ENCODE peak calls at places on chromosomes 13 and 19, in seven cellular contexts. V is astrocyte of the spinal cord, E is uterus, J is stomach, K is ovary, N is HFF-Myc, C is adrenal gland. H is an unnamed sample.

GRCh38 chr19:55042344-55042678 is 4.2 kb upstream of the GP6 start:
- DNase-seq in V (no peak), E (no peak), J (no peak), K (no peak), N (no peak), C (no peak), H (no peak)

GRCh38 chr19:6564393-6564792 is 26.6 kb downstream of the CD70 start:
- DNase-seq in V (peak), E (no peak), J (no peak), K (no peak), N (no peak), C (no peak), H (no peak)

GRCh38 chr19:52206481-52206880 is 16.6 kb downstream of the PPP2R1A start:
- DNase-seq in V (no peak), E (no peak), J (no peak), K (no peak), N (no peak), C (peak), H (no peak)

GRCh38 chr13:111568290-111568689 is 247.8 kb downstream of the TEX29 start:
- DNase-seq in V (no peak), E (no peak), J (no peak), K (no peak), N (no peak), C (no peak), H (no peak)

GRCh38 chr19:9939301-9939913 is 3.1 kb upstream of the OLFM2 start:
- DNase-seq in V (no peak), E (no peak), J (no peak), K (no peak), N (no peak), C (no peak), H (no peak)

GRCh38 chr19:55254625-55254977 is 4.2 kb downstream of the PPP6R1 start:
- DNase-seq in V (no peak), E (no peak), J (no peak), K (no peak), N (no peak), C (no peak), H (no peak)

GRCh38 chr19:13149628-13150186 is 468 bp downstream of the STX10 start:
- DNase-seq in V (peak), E (peak), J (peak), K (peak), N (no peak), C (peak), H (no peak)

GRCh38 chr13:49046002-49046401 is 70.3 kb downstream of the FNDC3A start:
- DNase-seq in V (no peak), E (no peak), J (no peak), K (no peak), N (no peak), C (no peak), H (no peak)

GRCh38 chr19:40322951-40323615 is 25.1 kb downstream of the C19orf47 start:
- DNase-seq in V (peak), E (no peak), J (no peak), K (no peak), N (no peak), C (no peak), H (no peak)

GRCh38 chr19:52891336-52891735 is 6.1 kb downstream of the ZNF320 start:
- DNase-seq in V (no peak), E (no peak), J (no peak), K (no peak), N (no peak), C (no peak), H (no peak)

GRCh38 chr19:31408460-31409124 is 59.4 kb upstream of the TSHZ3 start:
- DNase-seq in V (peak), E (peak), J (no peak), K (no peak), N (peak), C (no peak), H (peak)

GRCh38 chr19:38736036-38736412 is 8.2 kb downstream of the CAPN12 start:
- DNase-seq in V (no peak), E (peak), J (peak), K (peak), N (no peak), C (peak), H (no peak)
- H3K4me3 ChIP-seq in V (peak), E (no peak), J (peak), K (peak), N (no peak), C (no peak), H (peak)

GRCh38 chr19:44694184-44694579 is 4.8 kb upstream of the CEACAM16 start:
- DNase-seq in V (no peak), E (no peak), J (no peak), K (no peak), N (no peak), C (no peak), H (no peak)
- TF ChIP-seq CTCF in V (peak), E (no peak), J (no peak), K (no peak), N (peak), C (no peak), H (peak)

GRCh38 chr19:5126498-5127223 is 157.7 kb downstream of the KDM4B start:
- DNase-seq in V (no peak), E (no peak), J (no peak), K (no peak), N (no peak), C (no peak), H (no peak)

GRCh38 chr19:5125376-5125775 is 156.5 kb downstream of the KDM4B start:
- DNase-seq in V (no peak), E (no peak), J (no peak), K (no peak), N (no peak), C (no peak), H (no peak)

GRCh38 chr19:5127710-5128109 is 158.8 kb downstream of the KDM4B start:
- DNase-seq in V (no peak), E (no peak), J (no peak), K (no peak), N (no peak), C (no peak), H (no peak)

GRCh38 chr19:5124111-5124855 is 155.4 kb downstream of the KDM4B start:
- DNase-seq in V (no peak), E (no peak), J (no peak), K (no peak), N (no peak), C (no peak), H (no peak)

DNA sequence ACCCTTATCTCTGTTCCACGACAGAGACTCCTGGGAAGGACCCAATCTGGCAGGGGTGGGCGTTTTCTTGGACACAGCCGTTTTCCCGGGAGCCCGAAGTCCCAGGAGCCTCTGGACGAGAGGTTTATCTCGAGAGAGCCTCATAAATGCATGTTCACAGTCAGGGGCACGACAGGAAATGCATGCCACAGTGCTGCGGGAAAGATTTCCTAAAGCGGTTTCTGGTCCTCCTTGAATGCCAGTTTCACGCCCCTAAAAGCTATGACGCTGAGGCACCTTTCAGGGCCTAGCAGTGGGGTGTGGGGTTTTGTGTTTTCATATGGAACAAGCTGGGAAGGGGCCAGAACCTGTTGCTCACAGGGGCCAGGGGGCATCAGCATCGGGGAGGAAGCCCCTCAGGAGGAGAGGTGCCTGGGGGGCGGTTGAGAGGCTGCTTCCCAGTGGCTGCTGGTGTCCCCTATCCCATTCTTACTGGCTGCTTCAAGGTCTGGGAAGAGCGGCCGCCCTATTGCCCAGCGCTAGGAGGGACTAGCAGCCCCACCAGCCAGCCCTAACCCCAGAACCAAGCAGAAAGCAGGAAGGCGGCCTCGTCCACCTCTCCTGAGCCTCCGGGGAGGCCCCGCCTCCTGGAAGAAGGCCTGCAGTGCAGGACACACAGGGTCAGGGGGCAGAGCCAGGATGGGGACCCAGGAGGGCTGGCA is 157.0 kb downstream of the KDM4B start:
- DNase-seq in V (peak), E (no peak), J (no peak), K (no peak), N (no peak), C (no peak), H (no peak)
- H3K4me3 ChIP-seq in V (no peak), E (no peak), J (no peak), K (no peak), N (no peak), C (no peak), H (no peak)

GRCh38 chr19:11380653-11381534 is 3.2 kb downstream of the EPOR start:
- DNase-seq in V (peak), E (peak), J (peak), K (peak), N (peak), C (peak), H (peak)

GRCh38 chr19:11383706-11384048 is 437 bp downstream of the EPOR start:
- DNase-seq in V (no peak), E (no peak), J (no peak), K (no peak), N (no peak), C (no peak), H (no peak)

GRCh38 chr19:11381535-11382369 is 2.4 kb downstream of the EPOR start:
- DNase-seq in V (peak), E (no peak), J (peak), K (peak), N (peak), C (peak), H (no peak)

GRCh38 chr19:11384778-11385129 is 640 bp upstream of the EPOR start:
- DNase-seq in V (no peak), E (no peak), J (no peak), K (no peak), N (no peak), C (no peak), H (no peak)

GRCh38 chr19:11382898-11383705 is 1.0 kb downstream of the EPOR start:
- DNase-seq in V (no peak), E (no peak), J (peak), K (peak), N (no peak), C (peak), H (no peak)
- TF ChIP-seq CTCF in V (peak), E (peak), J (peak), K (no peak), N (peak), C (peak), H (peak)

DNA sequence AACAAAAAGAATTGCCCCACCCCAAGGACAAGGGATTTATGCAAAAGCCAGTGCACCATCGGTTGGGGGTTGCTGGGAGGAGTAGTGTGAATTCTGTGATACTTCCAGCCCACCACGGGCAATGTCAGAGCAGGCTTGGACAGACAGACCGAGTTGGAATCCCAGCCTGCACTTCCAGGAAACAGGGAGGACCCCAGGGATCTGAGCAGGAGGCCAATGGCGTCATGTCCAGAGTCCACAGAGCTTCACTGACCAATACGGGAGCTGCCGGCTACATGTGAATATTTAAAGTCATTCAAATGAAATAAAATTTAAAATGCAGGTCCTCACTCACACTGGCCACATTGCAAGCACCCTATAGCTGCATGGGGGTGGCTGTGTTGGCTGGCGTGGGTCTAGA is 10.9 kb downstream of the ZNRF4 start:
- DNase-seq in V (no peak), E (no peak), J (no peak), K (no peak), N (no peak), C (no peak), H (no peak)
- H3K4me3 ChIP-seq in V (no peak), E (no peak), J (no peak), K (no peak), N (no peak), C (no peak), H (no peak)